ENCODE peak calls at places on chromosomes 16 and 17, in seven cellular contexts. Q is cardiac fibroblast, T is astrocyte of the cerebellum, Y is tibial artery, J is left ventricle myocardium inferior, C is lower leg skin, K is fibroblast of lung. N is an unnamed sample.

GRCh38 chr16:75044800-75045361 is 46.1 kb downstream of the ZNRF1 start:
- DNase-seq in T (no peak), Q (peak), C (peak), K (peak), J (peak), Y (peak), N (peak)

GRCh38 chr17:17972126-17972951 is at the start of the genes DRC3 and TOM1L2:
- DNase-seq in T (peak), Y (peak), J (peak), C (peak), Q (peak), K (peak), N (peak)

GRCh38 chr17:66541461-66542182 is 239.2 kb downstream of the PRKCA start:
- DNase-seq in T (no peak), C (no peak), Q (peak), J (no peak), K (no peak), Y (no peak), N (peak)

GRCh38 chr16:71954699-71955195 is 45.5 kb downstream of the PKD1L3 start:
- DNase-seq in J (no peak), Y (no peak), T (no peak), C (no peak), K (no peak), Q (no peak), N (no peak)

GRCh38 chr16:2462031-2462866 is 2.3 kb downstream of the TEDC2 start:
- DNase-seq in Y (no peak), J (no peak), C (no peak), T (no peak), K (no peak), Q (no peak), N (no peak)

GRCh38 chr17:44777394-44778348 is 18.9 kb downstream of the ADAM11 start:
- DNase-seq in T (no peak), J (no peak), K (no peak), Q (no peak), Y (no peak), C (no peak), N (no peak)

GRCh38 chr16:86196687-86197391 is 297.9 kb downstream of the IRF8 start:
- DNase-seq in K (no peak), Y (no peak), J (no peak), Q (no peak), C (no peak), T (no peak), N (no peak)

GRCh38 chr16:11585460-11586374 is 1.0 kb downstream of the LITAF start:
- DNase-seq in T (no peak), C (no peak), Y (peak), K (peak), Q (no peak), J (peak), N (no peak)

GRCh38 chr17:44222112-44222869 is 2.8 kb upstream of the UBTF start:
- DNase-seq in K (peak), C (peak), Y (peak), Q (peak), T (peak), J (peak), N (no peak)

GRCh38 chr16:84548971-84549844 is 44.7 kb upstream of the MEAK7 start:
- DNase-seq in C (no peak), Q (no peak), T (no peak), Y (no peak), K (no peak), J (no peak), N (no peak)

GRCh38 chr16:55933038-55933437 is 57.9 kb upstream of the CES5A start:
- DNase-seq in T (no peak), K (no peak), J (no peak), Q (no peak), Y (no peak), C (no peak), N (no peak)

GRCh38 chr16:24174977-24175376 is 81.2 kb upstream of the CACNG3 start:
- DNase-seq in J (no peak), T (no peak), K (no peak), Q (no peak), C (no peak), Y (no peak), N (no peak)

GRCh38 chr17:42023524-42024349 is 3.8 kb downstream of the NKIRAS2 start:
- DNase-seq in C (no peak), Y (peak), K (peak), Q (no peak), J (peak), T (no peak), N (no peak)

GRCh38 chr16:533391-534088 is 6.0 kb downstream of the CAPN15 start:
- DNase-seq in Y (no peak), C (no peak), J (no peak), T (no peak), K (no peak), Q (no peak), N (no peak)

GRCh38 chr17:63588797-63589196 is 11.9 kb upstream of the TACO1 start:
- DNase-seq in Q (no peak), C (no peak), Y (no peak), J (no peak), K (no peak), T (no peak), N (no peak)

GRCh38 chr17:12068946-12069345 is 48.3 kb downstream of the MAP2K4 start:
- DNase-seq in Y (no peak), C (no peak), K (no peak), T (no peak), Q (no peak), J (no peak), N (no peak)

GRCh38 chr17:34781571-34782108 is 179.6 kb downstream of the CCT6B start:
- DNase-seq in K (no peak), Y (no peak), T (no peak), J (no peak), C (no peak), Q (no peak), N (no peak)

GRCh38 chr17:56973520-56973919 is 4.4 kb upstream of the SCPEP1 start:
- DNase-seq in Y (no peak), C (no peak), J (no peak), K (peak), T (no peak), Q (peak), N (no peak)

GRCh38 chr17:82864721-82865240 is 25.0 kb upstream of the ZNF750 start:
- DNase-seq in J (no peak), K (no peak), Y (no peak), T (no peak), Q (no peak), C (no peak), N (no peak)

GRCh38 chr17:61131555-61131954 is 268.1 kb upstream of the TBX2 start:
- DNase-seq in Q (no peak), J (no peak), T (no peak), K (no peak), C (no peak), Y (no peak), N (no peak)

GRCh38 chr16:88468289-88469129 is 15.4 kb downstream of the ZFPM1 start:
- DNase-seq in K (peak), Y (no peak), J (no peak), T (no peak), Q (no peak), C (no peak), N (no peak)

GRCh38 chr16:22732315-22732840 is 81.6 kb upstream of the HS3ST2 start:
- DNase-seq in T (no peak), K (no peak), J (no peak), Y (no peak), C (no peak), Q (no peak), N (no peak)

GRCh38 chr16:79047337-79047736 is 553.2 kb downstream of the MAF start:
- DNase-seq in Y (no peak), J (no peak), K (no peak), Q (no peak), T (no peak), C (no peak), N (no peak)

GRCh38 chr16:31460582-31461002 is 1.3 kb downstream of the ARMC5 start:
- DNase-seq in Q (peak), K (peak), J (no peak), Y (no peak), T (no peak), C (no peak), N (peak)

GRCh38 chr17:50872710-50873424 is 6.7 kb upstream of the TOB1 start:
- DNase-seq in K (peak), T (peak), C (no peak), J (no peak), Y (peak), Q (peak), N (no peak)

GRCh38 chr17:30433514-30433913 is 43.7 kb upstream of the GOSR1 start:
- DNase-seq in T (peak), Q (peak), Y (no peak), C (no peak), K (peak), J (no peak), N (peak)

GRCh38 chr17:27605409-27605808 is 25.6 kb upstream of the LGALS9 start:
- DNase-seq in K (no peak), T (no peak), C (no peak), Y (no peak), J (no peak), Q (no peak), N (no peak)

GRCh38 chr17:51088287-51088686 is 32.4 kb downstream of the SPAG9 start:
- DNase-seq in K (no peak), T (no peak), Y (no peak), C (no peak), J (no peak), Q (no peak), N (no peak)

GRCh38 chr16:89873822-89874689 is 664 bp downstream of the TCF25 start:
- DNase-seq in K (peak), Q (peak), J (peak), C (peak), T (peak), Y (peak), N (peak)

GRCh38 chr17:32720671-32721070 is 156.3 kb downstream of the MYO1D start:
- DNase-seq in Q (no peak), C (no peak), Y (no peak), T (no peak), J (no peak), K (no peak), N (no peak)

GRCh38 chr16:51807551-51807950 is 656.5 kb upstream of the SALL1 start:
- DNase-seq in Y (no peak), C (no peak), J (no peak), T (no peak), Q (no peak), K (no peak), N (no peak)

GRCh38 chr17:41777157-41777578 is 9.3 kb downstream of the JUP start:
- DNase-seq in J (peak), Y (no peak), Q (peak), C (no peak), T (no peak), K (no peak), N (no peak)

GRCh38 chr17:4559851-4560820 is at the start of gene GGT6:
- DNase-seq in T (no peak), C (no peak), K (no peak), J (no peak), Q (no peak), Y (no peak), N (no peak)

GRCh38 chr17:76543482-76544122 is 3.8 kb downstream of the PRCD start:
- DNase-seq in T (no peak), K (no peak), C (no peak), J (peak), Y (no peak), Q (no peak), N (no peak)

GRCh38 chr17:57902800-57903759 is 52.1 kb downstream of the CUEDC1 start:
- DNase-seq in Q (peak), Y (peak), J (peak), K (peak), C (peak), T (peak), N (peak)

GRCh38 chr17:57562231-57562630 is 182.9 kb downstream of the CCDC182 start:
- DNase-seq in T (no peak), C (no peak), K (no peak), Y (no peak), J (no peak), Q (no peak), N (no peak)

GRCh38 chr16:88782454-88783390 is 2.3 kb downstream of the PIEZO1 start:
- DNase-seq in K (peak), C (no peak), T (no peak), Q (peak), Y (no peak), J (no peak), N (no peak)

GRCh38 chr16:89922884-89923639 is at the start of gene TUBB3:
- DNase-seq in Q (peak), J (peak), T (no peak), K (peak), Y (no peak), C (no peak), N (no peak)

GRCh38 chr16:4510131-4510530 is 28.4 kb downstream of the CDIP1 start:
- DNase-seq in T (no peak), Y (no peak), Q (no peak), J (no peak), C (no peak), K (no peak), N (no peak)

GRCh38 chr16:4509420-4509819 is 29.2 kb downstream of the CDIP1 start:
- DNase-seq in T (no peak), C (no peak), K (no peak), Q (no peak), Y (no peak), J (no peak), N (no peak)

GRCh38 chr16:4507588-4508345 is 30.8 kb downstream of the CDIP1 start:
- DNase-seq in Q (no peak), C (no peak), Y (no peak), K (no peak), J (no peak), T (no peak), N (no peak)

GRCh38 chr16:4510747-4511426 is 27.7 kb downstream of the CDIP1 start:
- DNase-seq in Q (no peak), Y (no peak), C (no peak), K (no peak), T (no peak), J (no peak), N (no peak)

GRCh38 chr16:4508806-4509205 is 29.8 kb downstream of the CDIP1 start:
- DNase-seq in T (no peak), C (no peak), K (no peak), Q (no peak), Y (no peak), J (no peak), N (no peak)
- H3K4me3 ChIP-seq in T (no peak), C (no peak), K (no peak), Q (no peak), Y (no peak), J (no peak), N (no peak)

DNA sequence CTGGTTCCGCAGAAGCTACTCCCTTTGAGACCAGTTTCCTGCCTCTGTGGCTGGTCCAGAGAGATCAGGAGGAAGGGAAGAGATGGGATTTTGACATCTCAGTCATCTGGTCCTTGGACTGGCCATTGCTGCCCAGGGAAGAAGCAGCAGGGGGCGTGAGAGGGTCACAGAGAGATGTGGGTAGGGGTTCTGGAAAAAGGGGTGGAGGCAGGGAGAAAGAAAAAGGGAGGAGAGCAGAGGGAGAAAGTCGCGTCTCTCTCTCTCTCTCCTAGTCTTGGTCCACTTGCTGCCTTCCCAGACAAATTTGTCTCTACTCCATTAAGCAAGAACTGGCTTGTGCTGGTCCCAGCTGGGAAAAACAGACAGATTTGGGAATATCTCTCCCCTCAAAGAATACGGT is 4.4 kb downstream of the SHBG start:
- DNase-seq in K (peak), Q (peak), Y (no peak), J (peak), T (no peak), C (no peak), N (no peak)
- TF ChIP-seq CTCF in K (peak), Q (peak), Y (no peak), J (peak), T (peak), C (no peak), N (peak)

GRCh38 chr16:67537636-67538591 is 9.3 kb downstream of the RIPOR1 start:
- DNase-seq in K (no peak), Y (no peak), J (peak), T (no peak), C (peak), Q (no peak), N (no peak)

GRCh38 chr16:67537270-67537635 is 8.6 kb downstream of the RIPOR1 start:
- DNase-seq in C (peak), J (peak), K (peak), Y (peak), Q (peak), T (no peak), N (no peak)

GRCh38 chr16:67539271-67539670 is 10.6 kb downstream of the RIPOR1 start:
- DNase-seq in T (no peak), Y (no peak), C (no peak), K (no peak), Q (no peak), J (no peak), N (no peak)

GRCh38 chr16:67539691-67540635 is 11.3 kb downstream of the RIPOR1 start:
- DNase-seq in C (no peak), T (no peak), Y (no peak), K (no peak), Q (no peak), J (no peak), N (no peak)

GRCh38 chr16:67538666-67539101 is 10.1 kb downstream of the RIPOR1 start:
- DNase-seq in J (no peak), C (no peak), K (peak), Y (no peak), T (no peak), Q (no peak), N (no peak)
- H3K4me3 ChIP-seq in J (peak), C (no peak), K (peak), Y (peak), T (peak), Q (peak), N (peak)

DNA sequence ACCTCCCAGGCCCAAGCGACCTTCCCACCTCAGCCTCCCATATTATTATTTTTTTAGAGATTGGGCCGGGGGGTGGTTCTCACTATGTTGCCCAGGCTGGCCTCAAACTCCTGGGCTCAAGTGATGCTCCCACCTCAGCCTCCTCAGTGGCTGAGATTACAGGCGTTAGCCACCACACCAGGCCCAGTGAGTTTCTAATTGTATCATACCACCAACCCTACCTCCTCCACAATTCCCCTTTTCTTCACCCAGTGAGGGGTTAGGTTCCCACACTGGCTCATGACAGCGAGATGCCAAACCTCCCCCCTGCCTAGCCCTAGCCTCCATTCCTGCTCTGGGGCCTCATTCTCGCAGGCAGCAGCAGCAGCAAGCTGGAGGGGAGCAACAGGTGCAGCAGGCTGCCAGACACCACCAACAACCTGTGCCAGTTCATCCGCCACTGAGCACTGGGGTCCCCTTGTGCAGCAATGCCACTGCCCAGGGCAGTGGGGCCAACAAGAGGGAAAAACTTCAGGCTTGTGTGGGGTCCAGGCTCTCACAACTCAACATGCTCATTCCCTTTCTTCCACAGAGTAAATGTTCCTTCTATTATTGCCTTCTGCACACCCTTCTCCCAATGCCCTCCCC is 9.1 kb downstream of the ATP6V0D1 start:
- DNase-seq in Q (no peak), J (no peak), C (no peak), T (no peak), Y (no peak), K (no peak), N (no peak)
- TF ChIP-seq CTCF in Q (no peak), J (no peak), C (no peak), T (no peak), Y (no peak), K (no peak), N (no peak)

DNA sequence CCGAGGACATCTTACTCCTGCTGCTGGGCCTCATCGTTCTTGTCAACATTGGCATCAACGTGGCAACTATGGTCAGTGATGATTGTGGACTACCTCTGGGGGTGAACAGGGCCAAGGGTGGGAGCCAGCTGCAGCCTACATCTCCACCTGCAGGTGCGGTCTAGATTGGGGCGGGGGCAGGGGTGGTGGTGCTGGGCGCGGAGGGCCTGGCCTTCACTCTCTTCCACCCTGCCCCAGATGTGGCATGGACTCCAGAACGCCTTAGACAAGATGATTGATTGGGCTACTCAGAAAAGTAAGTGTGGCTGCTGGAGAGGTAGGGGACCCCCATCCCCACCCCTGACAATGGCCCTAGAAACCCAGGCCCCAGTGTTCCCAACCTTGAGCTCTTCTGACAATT is 340 bp downstream of the SPEM2 start:
- DNase-seq in T (no peak), Y (no peak), Q (no peak), C (no peak), K (no peak), J (no peak), N (no peak)
- H3K4me3 ChIP-seq in T (no peak), Y (no peak), Q (no peak), C (no peak), K (no peak), J (no peak), N (no peak)

GRCh38 chr17:79916991-79917901 is 78.0 kb upstream of the CBX4 start:
- DNase-seq in C (no peak), K (no peak), Y (no peak), Q (no peak), J (no peak), T (no peak), N (no peak)

GRCh38 chr17:79916506-79916905 is 77.3 kb upstream of the CBX4 start:
- DNase-seq in C (no peak), Y (no peak), T (no peak), Q (no peak), J (no peak), K (no peak), N (no peak)

GRCh38 chr17:79914813-79915740 is 75.8 kb upstream of the CBX4 start:
- DNase-seq in Y (no peak), C (no peak), K (no peak), T (no peak), Q (no peak), J (no peak), N (no peak)

GRCh38 chr17:79913896-79914812 is 74.9 kb upstream of the CBX4 start:
- DNase-seq in C (no peak), J (no peak), K (no peak), T (no peak), Y (no peak), Q (no peak), N (no peak)

DNA sequence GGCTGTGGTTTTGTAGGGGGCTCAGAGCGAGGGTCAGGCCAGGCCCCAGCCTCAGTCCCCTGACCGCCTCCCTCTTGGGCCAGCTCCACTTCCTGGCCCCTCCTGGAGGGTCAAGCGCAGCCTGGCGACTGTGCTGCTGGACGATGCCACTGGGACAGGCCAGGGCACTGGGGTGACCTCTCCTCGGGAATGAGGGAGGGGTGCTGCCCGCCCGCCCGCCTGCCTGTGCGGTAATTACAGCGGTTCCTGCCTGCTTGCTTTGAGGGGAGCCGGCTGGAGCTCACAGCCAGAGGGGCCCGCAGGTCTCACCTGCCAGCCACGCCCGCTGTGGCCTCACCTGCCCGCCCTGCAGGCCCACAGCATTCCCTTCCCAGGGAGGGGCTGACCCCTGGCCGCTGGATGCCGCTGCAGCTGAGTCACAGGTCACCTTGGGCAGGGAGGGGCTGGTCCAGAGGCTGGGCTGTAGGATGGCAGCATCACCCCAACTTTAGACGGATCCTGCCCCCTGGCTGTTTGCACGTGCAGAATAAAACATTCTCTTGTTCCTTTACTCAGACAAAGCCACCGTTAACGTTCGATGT is 76.7 kb upstream of the CBX4 start:
- DNase-seq in J (no peak), Q (peak), Y (no peak), T (no peak), K (peak), C (no peak), N (no peak)
- TF ChIP-seq CTCF in J (peak), Q (peak), Y (no peak), T (peak), K (no peak), C (no peak), N (peak)

N was measured in AG09309.